ENCODE peak calls at places on chromosomes 16 and 17, in four cellular contexts. One of them, this sample, is unnamed.
A peak's percentile ranks its signal among the peaks of the same experiment; 100 is the strongest.

GRCh38 chr16:75535901-75536300 is at the start of gene CHST5:
- DNase-seq in mesendoderm: no peak
- DNase-seq in H9: no peak
- DNase-seq in keratinocyte: no peak
- DNase-seq in this sample: no peak

GRCh38 chr16:12917653-12918052 is 16.3 kb downstream of the SHISA9 start:
- DNase-seq in mesendoderm: peak; percentile 39
- DNase-seq in H9: no peak
- DNase-seq in keratinocyte: no peak
- DNase-seq in this sample: no peak

GRCh38 chr17:75861927-75862317 is 6.8 kb upstream of the WBP2 start:
- DNase-seq in mesendoderm: no peak
- DNase-seq in H9: no peak
- DNase-seq in keratinocyte: no peak
- DNase-seq in this sample: no peak

GRCh38 chr17:7293821-7294613 is 422 bp downstream of the YBX2 start:
- DNase-seq in mesendoderm: peak; percentile 67
- DNase-seq in H9: peak; percentile 92
- DNase-seq in keratinocyte: no peak
- DNase-seq in this sample: no peak

GRCh38 chr17:34420254-34420766 is 57.3 kb upstream of the CCL1 start:
- DNase-seq in mesendoderm: peak; percentile 76
- DNase-seq in H9: peak; percentile 88
- DNase-seq in keratinocyte: peak; percentile 30
- DNase-seq in this sample: peak; percentile 3

GRCh38 chr16:52251495-52251894 is 295.4 kb downstream of the TOX3 start:
- DNase-seq in mesendoderm: no peak
- DNase-seq in H9: no peak
- DNase-seq in keratinocyte: peak; percentile 19
- DNase-seq in this sample: no peak

GRCh38 chr16:68902376-68903345 is 59.3 kb downstream of the TANGO6 start:
- DNase-seq in mesendoderm: peak; percentile 81
- DNase-seq in H9: peak; percentile 65
- DNase-seq in keratinocyte: no peak
- DNase-seq in this sample: no peak

GRCh38 chr17:57935833-57936807 is 19.1 kb downstream of the CUEDC1 start:
- DNase-seq in mesendoderm: peak; percentile 70
- DNase-seq in H9: peak; percentile 68
- DNase-seq in keratinocyte: no peak
- DNase-seq in this sample: no peak

GRCh38 chr16:17369441-17369951 is 101.3 kb downstream of the XYLT1 start:
- DNase-seq in mesendoderm: no peak
- DNase-seq in H9: no peak
- DNase-seq in keratinocyte: no peak
- DNase-seq in this sample: no peak

GRCh38 chr17:59972778-59973177 is 8.2 kb upstream of the RNFT1 start:
- DNase-seq in mesendoderm: no peak
- DNase-seq in H9: no peak
- DNase-seq in keratinocyte: no peak
- DNase-seq in this sample: no peak

GRCh38 chr17:65850486-65850885 is 289.0 kb upstream of the AXIN2 start:
- DNase-seq in mesendoderm: no peak
- DNase-seq in H9: no peak
- DNase-seq in keratinocyte: peak; percentile 7
- DNase-seq in this sample: no peak

GRCh38 chr17:66203274-66204015 is 11.5 kb upstream of the CEP112 start:
- DNase-seq in mesendoderm: peak; percentile 18
- DNase-seq in H9: no peak
- DNase-seq in keratinocyte: no peak
- DNase-seq in this sample: no peak

GRCh38 chr17:36594626-36595401 is 3.1 kb downstream of the DHRS11 start:
- DNase-seq in mesendoderm: no peak
- DNase-seq in H9: no peak
- DNase-seq in keratinocyte: no peak
- DNase-seq in this sample: no peak

GRCh38 chr16:51723016-51723724 is 572.1 kb upstream of the SALL1 start:
- DNase-seq in mesendoderm: peak; percentile 46
- DNase-seq in H9: no peak
- DNase-seq in keratinocyte: no peak
- DNase-seq in this sample: no peak

GRCh38 chr17:57609125-57609877 is 135.8 kb downstream of the CCDC182 start:
- DNase-seq in mesendoderm: no peak
- DNase-seq in H9: no peak
- DNase-seq in keratinocyte: no peak
- DNase-seq in this sample: no peak

GRCh38 chr16:87274808-87275207 is 42.4 kb downstream of the C16orf95 start:
- DNase-seq in mesendoderm: no peak
- DNase-seq in H9: no peak
- DNase-seq in keratinocyte: no peak
- DNase-seq in this sample: no peak

GRCh38 chr17:33871720-33872535 is 383.2 kb upstream of the CCL2 start:
- DNase-seq in mesendoderm: peak; percentile 54
- DNase-seq in H9: no peak
- DNase-seq in keratinocyte: peak; percentile 83
- DNase-seq in this sample: no peak

GRCh38 chr16:27718136-27718766 is 168.3 kb downstream of the KATNIP start:
- DNase-seq in mesendoderm: no peak
- DNase-seq in H9: no peak
- DNase-seq in keratinocyte: no peak
- DNase-seq in this sample: no peak

GRCh38 chr17:37450090-37450489 is 39.6 kb upstream of the DUSP14 start:
- DNase-seq in mesendoderm: no peak
- DNase-seq in H9: no peak
- DNase-seq in keratinocyte: peak; percentile 59
- DNase-seq in this sample: no peak

GRCh38 chr17:61729690-61730268 is 133.5 kb downstream of the BRIP1 start:
- DNase-seq in mesendoderm: peak; percentile 2
- DNase-seq in H9: no peak
- DNase-seq in keratinocyte: no peak
- DNase-seq in this sample: no peak

GRCh38 chr17:40553694-40554534 is 11.4 kb downstream of the CCR7 start:
- DNase-seq in mesendoderm: no peak
- DNase-seq in H9: peak; percentile 28
- DNase-seq in keratinocyte: no peak
- DNase-seq in this sample: no peak

GRCh38 chr16:47848481-47849109 is 307.2 kb downstream of the ABCC12 start:
- DNase-seq in mesendoderm: peak; percentile 55
- DNase-seq in H9: no peak
- DNase-seq in keratinocyte: peak; percentile 59
- DNase-seq in this sample: no peak

GRCh38 chr16:11032922-11033291 is 88.5 kb downstream of the CLEC16A start:
- DNase-seq in mesendoderm: peak; percentile 99
- DNase-seq in H9: no peak
- DNase-seq in keratinocyte: no peak
- DNase-seq in this sample: no peak

GRCh38 chr17:38541281-38541680 is 64.5 kb downstream of the SRCIN1 start:
- DNase-seq in mesendoderm: no peak
- DNase-seq in H9: peak; percentile 37
- DNase-seq in keratinocyte: no peak
- DNase-seq in this sample: no peak

GRCh38 chr16:74232831-74233465 is 63.7 kb upstream of the PSMD7 start:
- DNase-seq in mesendoderm: no peak
- DNase-seq in H9: no peak
- DNase-seq in keratinocyte: peak; percentile 25
- DNase-seq in this sample: no peak

GRCh38 chr17:81131486-81132196 is 33.7 kb upstream of the PVALEF start:
- DNase-seq in mesendoderm: no peak
- DNase-seq in H9: no peak
- DNase-seq in keratinocyte: no peak
- DNase-seq in this sample: no peak

GRCh38 chr17:81002409-81003361 is 11.0 kb downstream of the CHMP6 start:
- DNase-seq in mesendoderm: no peak
- DNase-seq in H9: no peak
- DNase-seq in keratinocyte: no peak
- DNase-seq in this sample: no peak

GRCh38 chr16:65679785-65680184 is 557.9 kb upstream of the CDH11 start:
- DNase-seq in mesendoderm: no peak
- DNase-seq in H9: no peak
- DNase-seq in keratinocyte: no peak
- DNase-seq in this sample: no peak

GRCh38 chr16:1612320-1613111 is at the start of gene CRAMP1:
- DNase-seq in mesendoderm: peak; percentile 33
- DNase-seq in H9: no peak
- DNase-seq in keratinocyte: no peak
- DNase-seq in this sample: no peak

GRCh38 chr16:74281285-74281684 is 15.3 kb upstream of the PSMD7 start:
- DNase-seq in mesendoderm: peak; percentile 90
- DNase-seq in H9: no peak
- DNase-seq in keratinocyte: no peak
- DNase-seq in this sample: no peak

GRCh38 chr17:30238387-30239088 is 3.0 kb upstream of the SLC6A4 start:
- DNase-seq in mesendoderm: peak; percentile 19
- DNase-seq in H9: peak; percentile 67
- DNase-seq in keratinocyte: no peak
- DNase-seq in this sample: no peak

GRCh38 chr17:21460358-21460757 is 84.2 kb downstream of the KCNJ12 start:
- DNase-seq in mesendoderm: no peak
- DNase-seq in H9: no peak
- DNase-seq in keratinocyte: no peak
- DNase-seq in this sample: no peak

GRCh38 chr17:4833178-4833940 is at the start of gene MINK1:
- DNase-seq in mesendoderm: peak; percentile 94
- DNase-seq in H9: peak; percentile 89
- DNase-seq in keratinocyte: peak; percentile 80
- DNase-seq in this sample: no peak

GRCh38 chr16:65832679-65833078 is 533.8 kb upstream of the CDH5 start:
- DNase-seq in mesendoderm: peak; percentile 13
- DNase-seq in H9: no peak
- DNase-seq in keratinocyte: no peak
- DNase-seq in this sample: no peak

GRCh38 chr17:38441429-38442061 is 13.3 kb downstream of the ARHGAP23 start:
- DNase-seq in mesendoderm: no peak
- DNase-seq in H9: no peak
- DNase-seq in keratinocyte: no peak
- DNase-seq in this sample: no peak

GRCh38 chr17:48623583-48623982 is 2.6 kb downstream of the HOXB9 start:
- DNase-seq in mesendoderm: no peak
- DNase-seq in H9: no peak
- DNase-seq in keratinocyte: no peak
- DNase-seq in this sample: no peak

GRCh38 chr17:48622857-48623256 is 3.3 kb downstream of the HOXB9 start:
- DNase-seq in mesendoderm: no peak
- DNase-seq in H9: no peak
- DNase-seq in keratinocyte: no peak
- DNase-seq in this sample: no peak

GRCh38 chr17:48620497-48621139 is 5.5 kb upstream of the HOXB8 start:
- DNase-seq in mesendoderm: no peak
- DNase-seq in H9: no peak
- DNase-seq in keratinocyte: no peak
- DNase-seq in this sample: no peak

GRCh38 chr17:48619821-48620496 is 4.9 kb upstream of the HOXB8 start:
- DNase-seq in mesendoderm: no peak
- DNase-seq in H9: peak; percentile 67
- DNase-seq in keratinocyte: no peak
- DNase-seq in this sample: no peak

GRCh38 chr17:48621410-48622387 is 4.5 kb downstream of the HOXB9 start:
- DNase-seq in mesendoderm: no peak
- DNase-seq in H9: no peak
- DNase-seq in keratinocyte: no peak
- DNase-seq in this sample: no peak
- H3K9ac ChIP-seq in mesendoderm: no peak overlapping the region
- H3K9ac ChIP-seq in H9: no peak overlapping the region
- H3K9ac ChIP-seq in keratinocyte: no peak overlapping the region
- H3K9ac ChIP-seq in this sample: no peak overlapping the region

DNA sequence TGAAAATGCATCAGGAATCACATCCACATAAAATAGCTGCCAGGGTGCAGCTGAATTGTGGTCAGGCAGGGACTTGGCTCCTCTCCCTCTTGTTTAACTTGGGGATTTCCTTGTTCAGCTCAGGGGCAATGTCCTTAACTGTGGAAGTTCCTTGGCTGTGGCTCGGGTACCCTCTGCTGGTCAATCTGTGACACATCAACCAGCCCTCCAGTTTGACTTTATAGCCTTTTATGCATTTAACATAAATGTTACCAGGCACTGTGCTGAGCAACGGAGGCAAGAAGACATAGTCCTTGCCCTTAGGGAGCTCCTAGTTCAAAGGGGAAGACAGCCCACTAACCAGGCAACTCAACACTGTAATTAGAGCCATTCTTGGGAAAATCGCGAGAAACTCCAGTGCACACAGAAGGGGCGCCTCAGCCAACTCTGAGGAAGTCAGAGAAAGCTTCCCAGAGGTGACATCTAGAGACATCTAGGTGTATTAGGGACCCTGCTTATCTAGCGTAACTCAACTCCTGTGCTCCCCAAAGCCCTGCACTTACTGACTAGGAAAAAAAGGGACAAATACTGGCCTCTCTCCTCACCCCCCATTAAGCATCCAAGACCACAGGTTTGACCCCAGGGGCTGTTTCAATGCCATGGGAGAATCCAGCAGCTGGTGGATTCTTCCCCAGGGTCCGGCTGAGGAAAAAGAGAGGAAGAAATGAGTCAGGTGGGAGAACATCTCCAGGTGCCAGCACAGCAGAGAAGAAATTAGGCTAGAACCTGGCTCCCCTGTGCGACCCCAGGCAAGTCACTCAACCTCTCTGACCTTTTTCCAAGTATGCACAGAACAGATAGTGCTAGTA is 17.3 kb upstream of the EEF2K start:
- DNase-seq in mesendoderm: peak; percentile 83
- DNase-seq in H9: peak; percentile 75
- DNase-seq in keratinocyte: no peak
- DNase-seq in this sample: peak; percentile 71
- H3K27ac ChIP-seq in mesendoderm: no peak overlapping the region
- H3K27ac ChIP-seq in H9: no peak overlapping the region
- H3K27ac ChIP-seq in keratinocyte: no peak overlapping the region
- H3K27ac ChIP-seq in this sample: no peak overlapping the region

GRCh38 chr16:8944113-8944765 is 19.5 kb downstream of the USP7 start:
- DNase-seq in mesendoderm: no peak
- DNase-seq in H9: no peak
- DNase-seq in keratinocyte: no peak
- DNase-seq in this sample: no peak
- H3K9ac ChIP-seq in mesendoderm: no peak overlapping the region
- H3K9ac ChIP-seq in H9: no peak overlapping the region
- H3K9ac ChIP-seq in keratinocyte: no peak overlapping the region
- H3K9ac ChIP-seq in this sample: no peak overlapping the region

DNA sequence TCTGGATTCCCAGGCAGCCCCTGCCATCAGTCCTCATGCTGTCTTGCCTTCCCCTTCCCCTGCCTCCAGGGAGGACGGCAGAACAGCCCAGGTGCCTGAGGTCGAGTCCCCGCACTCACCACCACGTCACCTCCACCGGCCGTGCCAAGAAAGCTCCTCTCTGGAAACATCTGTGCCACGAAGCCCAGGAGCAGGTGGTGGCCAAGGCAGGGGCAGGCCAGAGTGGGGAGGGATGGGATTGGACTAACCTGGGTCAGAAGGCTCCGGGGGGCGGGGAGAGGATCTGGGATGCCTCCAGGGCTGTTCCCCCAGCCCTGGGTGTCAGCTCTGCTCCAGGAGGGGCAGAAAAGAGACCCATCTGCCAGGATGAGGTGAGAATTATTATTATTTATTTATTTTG is 7.4 kb upstream of the DPEP1 start:
- DNase-seq in mesendoderm: no peak
- DNase-seq in H9: no peak
- DNase-seq in keratinocyte: no peak
- DNase-seq in this sample: no peak
- H3K27ac ChIP-seq in mesendoderm: no peak overlapping the region
- H3K27ac ChIP-seq in H9: no peak overlapping the region
- H3K27ac ChIP-seq in keratinocyte: no peak overlapping the region
- H3K27ac ChIP-seq in this sample: no peak overlapping the region

GRCh38 chr16:84687715-84688114 is 12.1 kb upstream of the USP10 start:
- DNase-seq in mesendoderm: no peak
- DNase-seq in H9: no peak
- DNase-seq in keratinocyte: no peak
- DNase-seq in this sample: no peak
- H3K9ac ChIP-seq in mesendoderm: no peak overlapping the region
- H3K9ac ChIP-seq in H9: no peak overlapping the region
- H3K9ac ChIP-seq in keratinocyte: no peak overlapping the region
- H3K9ac ChIP-seq in this sample: no peak overlapping the region